ENCODE peak calls at places on chromosomes 5 and 9, in four cellular contexts. Z is activated T-helper 1 cell treated with anti-CD3 and anti-CD28 coated beads, Interleukin-12 subunit alpha, Interleukin-12 subunit beta, Interleukin-2, Interleukin-4 antibody, amounts not matched to agents 30 ng/mL and 10 ng/mL and 1 ng/mL, durations not matched to agents 14 hours and 24 hours and 36 hours; O is kidney tubule cell; G is kidney glomerular epithelial cell. C is an unnamed sample.

GRCh38 chr9:17280350-17281012 is 145.6 kb downstream of the CNTLN start:
- DNase-seq in O (no peak), G (no peak), Z (no peak), C (no peak)

GRCh38 chr9:34961574-34962480 is 3.7 kb downstream of the PHF24 start:
- DNase-seq in G (peak; percentile 48), Z (no peak), O (peak; percentile 82), C (peak; percentile 91)

GRCh38 chr9:94081435-94081834 is 2.8 kb upstream of the PTPDC1 start:
- DNase-seq in Z (no peak), O (no peak), G (no peak), C (no peak)

GRCh38 chr9:138047469-138048040 is 170.0 kb downstream of the CACNA1B start:
- DNase-seq in O (no peak), G (no peak), Z (no peak), C (no peak)

GRCh38 chr5:171579162-171579561 is 159.7 kb downstream of the FGF18 start:
- DNase-seq in O (no peak), G (no peak), Z (no peak), C (no peak)

GRCh38 chr5:39191216-39191615 is 28.1 kb downstream of the FYB1 start:
- DNase-seq in G (no peak), O (no peak), Z (no peak), C (no peak)

GRCh38 chr5:176736271-176736965 is 73.9 kb upstream of the UNC5A start:
- DNase-seq in G (peak; percentile 45), O (no peak), Z (no peak), C (no peak)

GRCh38 chr9:89684912-89685636 is 80.3 kb downstream of the GADD45G start:
- DNase-seq in G (no peak), O (no peak), Z (no peak), C (no peak)

GRCh38 chr5:88883059-88883565 is at the start of gene MEF2C:
- DNase-seq in G (peak; percentile 84), O (peak; percentile 76), Z (no peak), C (peak; percentile 37)

GRCh38 chr5:154749496-154749895 is 5.7 kb upstream of the LARP1 start:
- DNase-seq in Z (no peak), O (no peak), G (no peak), C (no peak)

GRCh38 chr5:132103969-132104391 is 30.4 kb downstream of the CSF2 start:
- DNase-seq in Z (no peak), G (no peak), O (no peak), C (no peak)

GRCh38 chr9:123929177-123929869 is 603 bp downstream of the DENND1A start:
- DNase-seq in G (no peak), Z (peak; percentile 6), O (peak; percentile 19), C (peak; percentile 14)

GRCh38 chr9:35272989-35273388 is 111.2 kb downstream of the UNC13B start:
- DNase-seq in G (peak; percentile 28), Z (no peak), O (peak; percentile 82), C (peak; percentile 84)

GRCh38 chr9:128644452-128644851 is 12.2 kb downstream of the DYNC2I2 start:
- DNase-seq in G (no peak), Z (no peak), O (no peak), C (no peak)

GRCh38 chr5:124060413-124061095 is 548.6 kb downstream of the CSNK1G3 start:
- DNase-seq in Z (no peak), G (no peak), O (no peak), C (no peak)

GRCh38 chr5:45648744-45649143 is 47.4 kb downstream of the HCN1 start:
- DNase-seq in O (no peak), Z (no peak), G (no peak), C (no peak)

GRCh38 chr5:111070272-111071134 is 1.0 kb upstream of the TSLP start:
- DNase-seq in Z (no peak), G (no peak), O (peak; percentile 35), C (no peak)

GRCh38 chr5:173902743-173903142 is 14.6 kb downstream of the CPEB4 start:
- DNase-seq in Z (no peak), O (no peak), G (no peak), C (peak; percentile 39)

GRCh38 chr5:142472306-142472951 is 147.6 kb upstream of the SPRY4 start:
- DNase-seq in Z (peak; percentile 17), O (peak; percentile 85), G (peak; percentile 17), C (peak; percentile 97)

GRCh38 chr9:136726631-136727191 is 14.3 kb downstream of the DIPK1B start:
- DNase-seq in G (no peak), Z (peak; percentile 21), O (peak; percentile 66), C (no peak)